ENCODE peak calls at places on chromosome 2, in nine cellular contexts. One of them, this sample, is unnamed.

GRCh38 chr2:70932631-70933230 is 3.0 kb upstream of the ATP6V1B1 start:
- DNase-seq in activated T-cell treated with anti-CD3 and anti-CD28 coated beads for 1 hour: no peak
- DNase-seq in Calu3: no peak
- DNase-seq in amniotic epithelial cell: no peak
- DNase-seq in ecto neural progenitor cell: no peak
- DNase-seq in cardiac muscle cell: no peak
- DNase-seq in mammary epithelial cell: no peak
- DNase-seq in body of pancreas: no peak
- DNase-seq in ureter: peak
- DNase-seq in this sample: no peak

GRCh38 chr2:66682476-66682875 is 247.6 kb downstream of the MEIS1 start:
- DNase-seq in activated T-cell treated with anti-CD3 and anti-CD28 coated beads for 1 hour: no peak
- DNase-seq in Calu3: no peak
- DNase-seq in amniotic epithelial cell: no peak
- DNase-seq in ecto neural progenitor cell: no peak
- DNase-seq in cardiac muscle cell: no peak
- DNase-seq in mammary epithelial cell: no peak
- DNase-seq in body of pancreas: no peak
- DNase-seq in ureter: no peak
- DNase-seq in this sample: no peak

GRCh38 chr2:102773149-102773706 is 11.4 kb downstream of the TMEM182 start:
- DNase-seq in activated T-cell treated with anti-CD3 and anti-CD28 coated beads for 1 hour: no peak
- DNase-seq in Calu3: no peak
- DNase-seq in amniotic epithelial cell: no peak
- DNase-seq in ecto neural progenitor cell: no peak
- DNase-seq in cardiac muscle cell: no peak
- DNase-seq in mammary epithelial cell: no peak
- DNase-seq in body of pancreas: no peak
- DNase-seq in ureter: no peak
- DNase-seq in this sample: no peak

GRCh38 chr2:238098854-238099708 is 1.1 kb upstream of the ESPNL start:
- DNase-seq in activated T-cell treated with anti-CD3 and anti-CD28 coated beads for 1 hour: no peak
- DNase-seq in Calu3: no peak
- DNase-seq in amniotic epithelial cell: no peak
- DNase-seq in ecto neural progenitor cell: no peak
- DNase-seq in cardiac muscle cell: no peak
- DNase-seq in mammary epithelial cell: no peak
- DNase-seq in body of pancreas: no peak
- DNase-seq in ureter: peak
- DNase-seq in this sample: no peak

GRCh38 chr2:233470007-233470687 is 96.4 kb downstream of the USP40 start:
- DNase-seq in activated T-cell treated with anti-CD3 and anti-CD28 coated beads for 1 hour: no peak
- DNase-seq in Calu3: no peak
- DNase-seq in amniotic epithelial cell: no peak
- DNase-seq in ecto neural progenitor cell: no peak
- DNase-seq in cardiac muscle cell: no peak
- DNase-seq in mammary epithelial cell: no peak
- DNase-seq in body of pancreas: peak
- DNase-seq in ureter: peak
- DNase-seq in this sample: no peak

GRCh38 chr2:164843346-164843841 is 1.8 kb upstream of the COBLL1 start:
- DNase-seq in activated T-cell treated with anti-CD3 and anti-CD28 coated beads for 1 hour: no peak
- DNase-seq in Calu3: no peak
- DNase-seq in amniotic epithelial cell: peak
- DNase-seq in ecto neural progenitor cell: no peak
- DNase-seq in cardiac muscle cell: no peak
- DNase-seq in mammary epithelial cell: peak
- DNase-seq in body of pancreas: no peak
- DNase-seq in ureter: no peak
- DNase-seq in this sample: no peak

GRCh38 chr2:211132586-211132985 is 576.2 kb downstream of the CPS1 start:
- DNase-seq in activated T-cell treated with anti-CD3 and anti-CD28 coated beads for 1 hour: no peak
- DNase-seq in Calu3: no peak
- DNase-seq in amniotic epithelial cell: peak
- DNase-seq in ecto neural progenitor cell: no peak
- DNase-seq in cardiac muscle cell: no peak
- DNase-seq in mammary epithelial cell: peak
- DNase-seq in body of pancreas: no peak
- DNase-seq in ureter: no peak
- DNase-seq in this sample: no peak

GRCh38 chr2:27961997-27962396 is 71.5 kb downstream of the BABAM2 start:
- DNase-seq in activated T-cell treated with anti-CD3 and anti-CD28 coated beads for 1 hour: no peak
- DNase-seq in Calu3: no peak
- DNase-seq in amniotic epithelial cell: peak
- DNase-seq in ecto neural progenitor cell: no peak
- DNase-seq in cardiac muscle cell: no peak
- DNase-seq in mammary epithelial cell: peak
- DNase-seq in body of pancreas: no peak
- DNase-seq in ureter: no peak
- DNase-seq in this sample: no peak

GRCh38 chr2:99837103-99837591 is 305.2 kb downstream of the AFF3 start:
- DNase-seq in activated T-cell treated with anti-CD3 and anti-CD28 coated beads for 1 hour: no peak
- DNase-seq in Calu3: no peak
- DNase-seq in amniotic epithelial cell: no peak
- DNase-seq in ecto neural progenitor cell: no peak
- DNase-seq in cardiac muscle cell: no peak
- DNase-seq in mammary epithelial cell: no peak
- DNase-seq in body of pancreas: no peak
- DNase-seq in ureter: no peak
- DNase-seq in this sample: no peak

GRCh38 chr2:95074663-95075439 is 46.8 kb downstream of the MRPS5 start:
- DNase-seq in activated T-cell treated with anti-CD3 and anti-CD28 coated beads for 1 hour: peak
- DNase-seq in Calu3: no peak
- DNase-seq in amniotic epithelial cell: no peak
- DNase-seq in ecto neural progenitor cell: peak
- DNase-seq in cardiac muscle cell: no peak
- DNase-seq in mammary epithelial cell: no peak
- DNase-seq in body of pancreas: no peak
- DNase-seq in ureter: no peak
- DNase-seq in this sample: no peak

GRCh38 chr2:18630101-18630500 is 40.7 kb upstream of the NT5C1B start:
- DNase-seq in activated T-cell treated with anti-CD3 and anti-CD28 coated beads for 1 hour: no peak
- DNase-seq in Calu3: no peak
- DNase-seq in amniotic epithelial cell: peak
- DNase-seq in ecto neural progenitor cell: no peak
- DNase-seq in cardiac muscle cell: no peak
- DNase-seq in mammary epithelial cell: peak
- DNase-seq in body of pancreas: no peak
- DNase-seq in ureter: no peak
- DNase-seq in this sample: no peak

GRCh38 chr2:218516614-218517013 is 51.5 kb downstream of the USP37 start:
- DNase-seq in activated T-cell treated with anti-CD3 and anti-CD28 coated beads for 1 hour: no peak
- DNase-seq in Calu3: no peak
- DNase-seq in amniotic epithelial cell: peak
- DNase-seq in ecto neural progenitor cell: no peak
- DNase-seq in cardiac muscle cell: no peak
- DNase-seq in mammary epithelial cell: no peak
- DNase-seq in body of pancreas: no peak
- DNase-seq in ureter: no peak
- DNase-seq in this sample: no peak

GRCh38 chr2:28338046-28338753 is 54.5 kb upstream of the FOSL2 start:
- DNase-seq in activated T-cell treated with anti-CD3 and anti-CD28 coated beads for 1 hour: no peak
- DNase-seq in Calu3: no peak
- DNase-seq in amniotic epithelial cell: peak
- DNase-seq in ecto neural progenitor cell: peak
- DNase-seq in cardiac muscle cell: peak
- DNase-seq in mammary epithelial cell: no peak
- DNase-seq in body of pancreas: peak
- DNase-seq in ureter: peak
- DNase-seq in this sample: no peak

GRCh38 chr2:237657063-237657462 is 29.7 kb downstream of the LRRFIP1 start:
- DNase-seq in activated T-cell treated with anti-CD3 and anti-CD28 coated beads for 1 hour: no peak
- DNase-seq in Calu3: no peak
- DNase-seq in amniotic epithelial cell: no peak
- DNase-seq in ecto neural progenitor cell: no peak
- DNase-seq in cardiac muscle cell: no peak
- DNase-seq in mammary epithelial cell: no peak
- DNase-seq in body of pancreas: no peak
- DNase-seq in ureter: no peak
- DNase-seq in this sample: no peak

GRCh38 chr2:226799976-226800940 is 638 bp upstream of the IRS1 start:
- DNase-seq in activated T-cell treated with anti-CD3 and anti-CD28 coated beads for 1 hour: no peak
- DNase-seq in Calu3: no peak
- DNase-seq in amniotic epithelial cell: peak
- DNase-seq in ecto neural progenitor cell: no peak
- DNase-seq in cardiac muscle cell: no peak
- DNase-seq in mammary epithelial cell: no peak
- DNase-seq in body of pancreas: peak
- DNase-seq in ureter: peak
- DNase-seq in this sample: no peak

GRCh38 chr2:182301093-182301492 is 125.7 kb downstream of the PDE1A start:
- DNase-seq in activated T-cell treated with anti-CD3 and anti-CD28 coated beads for 1 hour: no peak
- DNase-seq in Calu3: no peak
- DNase-seq in amniotic epithelial cell: peak
- DNase-seq in ecto neural progenitor cell: no peak
- DNase-seq in cardiac muscle cell: no peak
- DNase-seq in mammary epithelial cell: no peak
- DNase-seq in body of pancreas: no peak
- DNase-seq in ureter: no peak
- DNase-seq in this sample: no peak

GRCh38 chr2:2328847-2329246 is 2.2 kb downstream of the MYT1L start:
- DNase-seq in activated T-cell treated with anti-CD3 and anti-CD28 coated beads for 1 hour: no peak
- DNase-seq in Calu3: no peak
- DNase-seq in amniotic epithelial cell: no peak
- DNase-seq in ecto neural progenitor cell: peak
- DNase-seq in cardiac muscle cell: peak
- DNase-seq in mammary epithelial cell: no peak
- DNase-seq in body of pancreas: no peak
- DNase-seq in ureter: no peak
- DNase-seq in this sample: no peak

GRCh38 chr2:26509141-26509540 is 31.2 kb upstream of the OTOF start:
- DNase-seq in activated T-cell treated with anti-CD3 and anti-CD28 coated beads for 1 hour: no peak
- DNase-seq in Calu3: no peak
- DNase-seq in amniotic epithelial cell: no peak
- DNase-seq in ecto neural progenitor cell: no peak
- DNase-seq in cardiac muscle cell: no peak
- DNase-seq in mammary epithelial cell: no peak
- DNase-seq in body of pancreas: no peak
- DNase-seq in ureter: no peak
- DNase-seq in this sample: no peak

GRCh38 chr2:217900780-217901360 is 101.9 kb downstream of the TNS1 start:
- DNase-seq in activated T-cell treated with anti-CD3 and anti-CD28 coated beads for 1 hour: no peak
- DNase-seq in Calu3: no peak
- DNase-seq in amniotic epithelial cell: no peak
- DNase-seq in ecto neural progenitor cell: no peak
- DNase-seq in cardiac muscle cell: no peak
- DNase-seq in mammary epithelial cell: no peak
- DNase-seq in body of pancreas: no peak
- DNase-seq in ureter: no peak
- DNase-seq in this sample: no peak

GRCh38 chr2:219803294-219803693 is 175.9 kb downstream of the SLC4A3 start:
- DNase-seq in activated T-cell treated with anti-CD3 and anti-CD28 coated beads for 1 hour: no peak
- DNase-seq in Calu3: no peak
- DNase-seq in amniotic epithelial cell: peak
- DNase-seq in ecto neural progenitor cell: no peak
- DNase-seq in cardiac muscle cell: no peak
- DNase-seq in mammary epithelial cell: peak
- DNase-seq in body of pancreas: no peak
- DNase-seq in ureter: no peak
- DNase-seq in this sample: no peak

GRCh38 chr2:62236499-62236898 is 40.6 kb downstream of the B3GNT2 start:
- DNase-seq in activated T-cell treated with anti-CD3 and anti-CD28 coated beads for 1 hour: no peak
- DNase-seq in Calu3: no peak
- DNase-seq in amniotic epithelial cell: no peak
- DNase-seq in ecto neural progenitor cell: no peak
- DNase-seq in cardiac muscle cell: no peak
- DNase-seq in mammary epithelial cell: no peak
- DNase-seq in body of pancreas: no peak
- DNase-seq in ureter: no peak
- DNase-seq in this sample: no peak

GRCh38 chr2:198546091-198546490 is 741.7 kb downstream of the PLCL1 start:
- DNase-seq in activated T-cell treated with anti-CD3 and anti-CD28 coated beads for 1 hour: no peak
- DNase-seq in Calu3: no peak
- DNase-seq in amniotic epithelial cell: no peak
- DNase-seq in ecto neural progenitor cell: no peak
- DNase-seq in cardiac muscle cell: no peak
- DNase-seq in mammary epithelial cell: no peak
- DNase-seq in body of pancreas: no peak
- DNase-seq in ureter: no peak
- DNase-seq in this sample: no peak

GRCh38 chr2:102094917-102095316 is 47.6 kb upstream of the IL1R1 start:
- DNase-seq in activated T-cell treated with anti-CD3 and anti-CD28 coated beads for 1 hour: no peak
- DNase-seq in Calu3: peak
- DNase-seq in amniotic epithelial cell: peak
- DNase-seq in ecto neural progenitor cell: no peak
- DNase-seq in cardiac muscle cell: no peak
- DNase-seq in mammary epithelial cell: peak
- DNase-seq in body of pancreas: no peak
- DNase-seq in ureter: no peak
- DNase-seq in this sample: no peak